ENCODE peak calls at places on chromosomes 11 and 22, in nine cellular contexts. T, B, R, K, I, D, F, W and J are unnamed samples.

GRCh38 chr22:29300807-29301601 is 5.4 kb upstream of the GAS2L1 start:
- DNase-seq in F (no peak), W (no peak), T (no peak), D (no peak), K (no peak), I (peak), B (no peak), R (no peak), J (no peak)

GRCh38 chr22:39729141-39729934 is 158.8 kb downstream of the CACNA1I start:
- DNase-seq in B (no peak), D (no peak), F (peak), W (no peak), I (no peak), R (no peak), T (no peak), K (no peak), J (no peak)

GRCh38 chr11:38460901-38461300 is 1862.9 kb upstream of the RAG2 start:
- DNase-seq in I (no peak), R (no peak), W (no peak), B (peak), K (no peak), F (peak), T (peak), D (peak), J (no peak)

GRCh38 chr11:94897330-94897768 is 76.0 kb downstream of the CWC15 start:
- DNase-seq in K (peak), I (peak), D (peak), W (peak), R (no peak), F (peak), B (peak), T (peak), J (peak)

GRCh38 chr11:63553759-63554158 is 9.4 kb downstream of the PLAAT2 start:
- DNase-seq in D (no peak), R (no peak), W (peak), B (no peak), F (no peak), K (no peak), I (peak), T (peak), J (no peak)

GRCh38 chr11:64156235-64157011 is 9.5 kb downstream of the MACROD1 start:
- DNase-seq in I (no peak), K (no peak), B (no peak), R (no peak), W (no peak), D (no peak), T (no peak), F (no peak), J (no peak)

GRCh38 chr11:8719260-8720190 is 36.9 kb downstream of the RPL27A start:
- DNase-seq in T (peak), B (no peak), R (no peak), W (no peak), D (peak), K (no peak), F (no peak), I (peak), J (peak)

GRCh38 chr11:65637794-65638317 is at the start of gene SIPA1:
- DNase-seq in K (no peak), T (peak), I (peak), R (peak), W (peak), D (peak), B (peak), F (peak), J (peak)

GRCh38 chr11:74694536-74694935 is 36.7 kb downstream of the CHRDL2 start:
- DNase-seq in F (no peak), T (no peak), D (no peak), R (no peak), K (no peak), B (no peak), W (no peak), I (no peak), J (no peak)

GRCh38 chr11:83827940-83828554 is 541.9 kb upstream of the CCDC90B start:
- DNase-seq in F (no peak), T (peak), K (no peak), I (peak), R (no peak), D (peak), B (peak), W (peak), J (peak)

GRCh38 chr11:496834-497564 is 10.0 kb downstream of the RNH1 start:
- DNase-seq in K (no peak), D (no peak), B (no peak), W (no peak), I (peak), F (no peak), T (no peak), R (no peak), J (no peak)

GRCh38 chr11:47192111-47192510 is 5.9 kb upstream of the PACSIN3 start:
- DNase-seq in T (peak), R (no peak), B (no peak), F (no peak), D (no peak), I (no peak), W (no peak), K (no peak), J (no peak)

GRCh38 chr11:116658876-116659535 is 113.8 kb downstream of the BUD13 start:
- DNase-seq in F (peak), T (no peak), D (no peak), W (no peak), I (no peak), R (no peak), K (no peak), B (no peak), J (no peak)

GRCh38 chr11:104765401-104765800 is 132.9 kb downstream of the CASP12 start:
- DNase-seq in F (no peak), D (no peak), I (peak), R (no peak), W (no peak), B (no peak), T (no peak), K (no peak), J (no peak)

GRCh38 chr11:110903830-110904229 is 191.6 kb upstream of the ARHGAP20 start:
- DNase-seq in B (peak), W (no peak), R (no peak), F (no peak), T (peak), K (no peak), D (peak), I (no peak), J (no peak)

GRCh38 chr22:27331526-27332281 is 469.9 kb downstream of the MN1 start:
- DNase-seq in F (no peak), R (no peak), T (peak), B (no peak), I (peak), D (peak), K (no peak), W (no peak), J (peak)

GRCh38 chr11:120953230-120953558 is 70.7 kb upstream of the TBCEL start:
- DNase-seq in F (no peak), W (no peak), R (no peak), K (no peak), B (no peak), D (no peak), T (no peak), I (no peak), J (no peak)

GRCh38 chr22:28188480-28188879 is 269.4 kb upstream of the PITPNB start:
- DNase-seq in W (no peak), D (no peak), K (no peak), B (no peak), I (no peak), R (no peak), T (no peak), F (no peak), J (peak)

GRCh38 chr11:104970756-104971155 is 2.4 kb upstream of the CASP4 start:
- DNase-seq in K (no peak), W (no peak), F (no peak), R (no peak), D (no peak), B (no peak), T (no peak), I (no peak), J (peak)

GRCh38 chr11:35626511-35626910 is 8.3 kb downstream of the FJX1 start:
- DNase-seq in R (no peak), T (no peak), I (no peak), W (no peak), D (no peak), K (no peak), B (no peak), F (no peak), J (no peak)

GRCh38 chr11:123904932-123905331 is 3.0 kb downstream of the OR8D4 start:
- DNase-seq in K (no peak), W (no peak), R (no peak), B (no peak), D (no peak), F (no peak), T (no peak), I (no peak), J (no peak)

GRCh38 chr22:30208631-30209603 is 37.6 kb downstream of the LIF start:
- DNase-seq in T (peak), B (no peak), F (no peak), R (no peak), I (peak), D (peak), K (no peak), W (no peak), J (peak)

GRCh38 chr22:43511276-43511910 is 99.6 kb downstream of the MPPED1 start:
- DNase-seq in R (no peak), F (no peak), T (no peak), B (no peak), D (no peak), K (no peak), W (no peak), I (no peak), J (no peak)

GRCh38 chr11:27085115-27085514 is 44.5 kb downstream of the BBOX1 start:
- DNase-seq in I (no peak), F (no peak), W (no peak), R (no peak), D (no peak), B (no peak), K (no peak), T (no peak), J (no peak)

GRCh38 chr11:104443387-104443786 is 279.4 kb upstream of the PDGFD start:
- DNase-seq in F (no peak), R (no peak), D (no peak), B (peak), K (no peak), T (no peak), W (no peak), I (no peak), J (no peak)

GRCh38 chr11:83538286-83538685 is 252.1 kb upstream of the CCDC90B start:
- DNase-seq in R (no peak), T (no peak), D (no peak), W (no peak), I (no peak), B (no peak), K (no peak), F (no peak), J (no peak)

GRCh38 chr11:71930556-71931244 is 1.9 kb downstream of the RNF121 start:
- DNase-seq in W (no peak), F (no peak), K (no peak), I (no peak), T (no peak), R (no peak), D (no peak), B (no peak), J (no peak)

GRCh38 chr11:34277166-34277565 is 80.6 kb downstream of the ABTB2 start:
- DNase-seq in W (no peak), B (no peak), T (no peak), K (no peak), R (no peak), F (no peak), D (no peak), I (no peak), J (no peak)

GRCh38 chr11:74936087-74936486 is 12.8 kb downstream of the XRRA1 start:
- DNase-seq in W (no peak), F (no peak), I (no peak), B (peak), T (no peak), D (no peak), K (no peak), R (no peak), J (no peak)

GRCh38 chr22:38353701-38354100 is 36.5 kb upstream of the CSNK1E start:
- DNase-seq in I (no peak), R (no peak), B (no peak), D (no peak), T (no peak), F (no peak), K (no peak), W (no peak), J (no peak)

GRCh38 chr11:36213050-36213840 is 76.0 kb downstream of the COMMD9 start:
- DNase-seq in K (no peak), R (no peak), W (no peak), F (no peak), I (no peak), T (no peak), D (no peak), B (peak), J (no peak)

GRCh38 chr22:48358886-48359612 is 1468.6 kb downstream of the BRD1 start:
- DNase-seq in D (no peak), F (no peak), W (no peak), I (no peak), R (no peak), T (no peak), K (no peak), B (peak), J (no peak)

GRCh38 chr11:128691802-128692749 is 1.8 kb upstream of the FLI1 start:
- DNase-seq in R (no peak), B (no peak), K (no peak), D (no peak), W (no peak), F (no peak), I (peak), T (no peak), J (peak)

GRCh38 chr11:125701858-125702621 is 21.4 kb upstream of the ACRV1 start:
- DNase-seq in R (no peak), K (no peak), F (no peak), W (no peak), T (no peak), B (no peak), D (no peak), I (no peak), J (no peak)

GRCh38 chr11:12052676-12053605 is 44.5 kb upstream of the DKK3 start:
- DNase-seq in I (no peak), K (no peak), D (no peak), R (no peak), W (no peak), F (no peak), B (peak), T (no peak), J (no peak)

GRCh38 chr11:44507896-44508440 is 57.5 kb upstream of the CD82 start:
- DNase-seq in T (no peak), R (no peak), K (no peak), I (no peak), F (no peak), D (no peak), B (no peak), W (no peak), J (no peak)

GRCh38 chr22:36464715-36465231 is 16.7 kb downstream of the TXN2 start:
- DNase-seq in I (no peak), T (no peak), R (no peak), W (no peak), B (no peak), D (no peak), K (no peak), F (no peak), J (no peak)

GRCh38 chr11:33377100-33377851 is 120.1 kb downstream of the HIPK3 start:
- DNase-seq in W (no peak), R (no peak), B (no peak), I (peak), T (peak), F (no peak), D (no peak), K (no peak), J (no peak)

GRCh38 chr22:50506611-50507420 is 686 bp downstream of the LMF2 start:
- DNase-seq in D (peak), W (no peak), R (no peak), F (no peak), B (no peak), T (no peak), I (peak), K (no peak), J (no peak)